ENCODE peak calls at places on chromosomes 16 and 17, in ten cellular contexts. A, N, Z, P, Y, I, S, H, O and B are unnamed samples.

GRCh38 chr17:29958947-29959657 is 17.7 kb downstream of the EFCAB5 start:
- DNase-seq in A (no peak), N (no peak), Z (no peak), P (no peak), Y (no peak), I (peak; percentile 44), S (peak; percentile 87), H (no peak), O (no peak), B (no peak)

GRCh38 chr16:81571592-81572230 is 127.1 kb downstream of the CMIP start:
- DNase-seq in A (no peak), N (no peak), Z (no peak), P (no peak), Y (no peak), I (no peak), S (no peak), H (no peak), O (no peak), B (no peak)

GRCh38 chr17:1830288-1830687 is 483 bp downstream of the RPA1 start:
- DNase-seq in A (no peak), N (no peak), Z (no peak), P (no peak), Y (no peak), I (peak; percentile 8), S (peak; percentile 44), H (no peak), O (no peak), B (no peak)

GRCh38 chr17:66576473-66576872 is 258.4 kb upstream of the CACNG5 start:
- DNase-seq in A (no peak), N (no peak), Z (no peak), P (no peak), Y (no peak), I (no peak), S (no peak), H (no peak), O (peak; percentile 53), B (no peak)

GRCh38 chr16:7086842-7087616 is 245.6 kb upstream of the RBFOX1 start:
- DNase-seq in A (no peak), N (no peak), Z (no peak), P (peak; percentile 41), Y (peak; percentile 84), I (no peak), S (no peak), H (peak; percentile 6), O (no peak), B (no peak)

GRCh38 chr16:1338119-1338730 is 4.8 kb downstream of the BAIAP3 start:
- DNase-seq in A (no peak), N (no peak), Z (no peak), P (no peak), Y (peak; percentile 75), I (no peak), S (peak; percentile 26), H (no peak), O (no peak), B (no peak)

GRCh38 chr17:38868968-38869646 is 751 bp upstream of the LASP1 start:
- DNase-seq in A (peak; percentile 78), N (peak; percentile 57), Z (peak; percentile 96), P (peak; percentile 85), Y (peak; percentile 87), I (peak; percentile 93), S (peak; percentile 86), H (peak; percentile 72), O (peak; percentile 80), B (peak; percentile 84)

GRCh38 chr17:79985361-79985760 is 50.3 kb downstream of the TBC1D16 start:
- DNase-seq in A (no peak), N (no peak), Z (peak; percentile 75), P (no peak), Y (no peak), I (no peak), S (no peak), H (no peak), O (no peak), B (no peak)

GRCh38 chr17:67165201-67165600 is 79.8 kb downstream of the HELZ start:
- DNase-seq in A (no peak), N (no peak), Z (no peak), P (peak; percentile 19), Y (no peak), I (no peak), S (no peak), H (no peak), O (no peak), B (no peak)

GRCh38 chr17:17508019-17508535 is 11.9 kb upstream of the RASD1 start:
- DNase-seq in A (no peak), N (no peak), Z (peak; percentile 36), P (peak; percentile 4), Y (no peak), I (no peak), S (no peak), H (no peak), O (no peak), B (no peak)

GRCh38 chr16:58658796-58659211 is 25.8 kb downstream of the SLC38A7 start:
- DNase-seq in A (no peak), N (no peak), Z (no peak), P (no peak), Y (no peak), I (peak; percentile 42), S (no peak), H (no peak), O (no peak), B (no peak)

GRCh38 chr16:4498546-4499195 is 22.5 kb downstream of the HMOX2 start:
- DNase-seq in A (no peak), N (no peak), Z (no peak), P (no peak), Y (no peak), I (no peak), S (peak; percentile 75), H (no peak), O (no peak), B (no peak)

GRCh38 chr17:76820523-76820922 is 47.7 kb upstream of the MGAT5B start:
- DNase-seq in A (no peak), N (no peak), Z (no peak), P (no peak), Y (no peak), I (no peak), S (no peak), H (no peak), O (peak; percentile 81), B (no peak)

GRCh38 chr17:82062984-82063368 is 2.6 kb downstream of the DUS1L start:
- DNase-seq in A (no peak), N (no peak), Z (no peak), P (peak; percentile 12), Y (no peak), I (no peak), S (no peak), H (no peak), O (no peak), B (no peak)

GRCh38 chr16:80656731-80657150 is 115.9 kb downstream of the DYNLRB2 start:
- DNase-seq in A (no peak), N (no peak), Z (no peak), P (no peak), Y (no peak), I (no peak), S (no peak), H (no peak), O (no peak), B (no peak)

GRCh38 chr17:21842332-21843317 is 150.3 kb downstream of the KCNJ18 start:
- DNase-seq in A (no peak), N (no peak), Z (no peak), P (no peak), Y (no peak), I (no peak), S (no peak), H (no peak), O (no peak), B (no peak)

GRCh38 chr16:80684906-80685305 is 119.5 kb downstream of the CDYL2 start:
- DNase-seq in A (no peak), N (no peak), Z (no peak), P (no peak), Y (no peak), I (no peak), S (no peak), H (no peak), O (no peak), B (no peak)

GRCh38 chr16:59046335-59046734 is 312.2 kb upstream of the GOT2 start:
- DNase-seq in A (no peak), N (peak; percentile 71), Z (no peak), P (no peak), Y (no peak), I (peak; percentile 54), S (no peak), H (no peak), O (no peak), B (no peak)

GRCh38 chr16:65832679-65833078 is 533.8 kb upstream of the CDH5 start:
- DNase-seq in A (no peak), N (no peak), Z (no peak), P (no peak), Y (no peak), I (no peak), S (no peak), H (no peak), O (no peak), B (no peak)

GRCh38 chr16:80932725-80933124 is 74.0 kb downstream of the CMC2 start:
- DNase-seq in A (no peak), N (peak; percentile 80), Z (peak; percentile 89), P (peak; percentile 61), Y (no peak), I (peak; percentile 85), S (peak; percentile 91), H (no peak), O (no peak), B (peak; percentile 23)

GRCh38 chr16:70553645-70554044 is 30.0 kb downstream of the SF3B3 start:
- DNase-seq in A (no peak), N (peak; percentile 81), Z (no peak), P (no peak), Y (no peak), I (peak; percentile 92), S (peak; percentile 44), H (no peak), O (no peak), B (peak; percentile 65)

GRCh38 chr17:76868669-76869208 is 535 bp downstream of the MGAT5B start:
- DNase-seq in A (no peak), N (no peak), Z (no peak), P (no peak), Y (no peak), I (peak; percentile 47), S (no peak), H (no peak), O (no peak), B (no peak)

GRCh38 chr17:72600934-72601333 is 480.1 kb downstream of the SOX9 start:
- DNase-seq in A (no peak), N (peak; percentile 53), Z (no peak), P (no peak), Y (no peak), I (peak; percentile 45), S (peak; percentile 19), H (no peak), O (no peak), B (no peak)

GRCh38 chr16:67299269-67299668 is 19.9 kb downstream of the PLEKHG4 start:
- DNase-seq in A (no peak), N (no peak), Z (no peak), P (no peak), Y (no peak), I (no peak), S (no peak), H (no peak), O (no peak), B (no peak)

GRCh38 chr16:46894011-46894672 is 10.0 kb downstream of the GPT2 start:
- DNase-seq in A (no peak), N (no peak), Z (no peak), P (peak; percentile 43), Y (no peak), I (peak; percentile 38), S (no peak), H (no peak), O (no peak), B (no peak)

GRCh38 chr17:1726626-1727257 is 2.2 kb downstream of the WDR81 start:
- DNase-seq in A (no peak), N (no peak), Z (peak; percentile 78), P (no peak), Y (no peak), I (no peak), S (no peak), H (no peak), O (no peak), B (no peak)

GRCh38 chr16:68734782-68735181 is 2.3 kb upstream of the CDH1 start:
- DNase-seq in A (no peak), N (no peak), Z (no peak), P (no peak), Y (no peak), I (no peak), S (no peak), H (no peak), O (no peak), B (no peak)

GRCh38 chr16:19093631-19094541 is 19.9 kb upstream of the ITPRIPL2 start:
- DNase-seq in A (no peak), N (no peak), Z (no peak), P (no peak), Y (no peak), I (no peak), S (no peak), H (no peak), O (no peak), B (no peak)